ENCODE peak calls at places on chromosome 6, in nine cellular contexts. T, J, N, M, R, L, I, H and S are unnamed samples.

GRCh38 chr6:132445201-132445951 is 44.1 kb upstream of the MOXD1 start:
- DNase-seq in T (no peak), J (no peak), N (peak), M (no peak), R (no peak), L (no peak), I (no peak), H (no peak), S (no peak)

GRCh38 chr6:138162104-138162946 is 586 bp downstream of the ARFGEF3 start:
- DNase-seq in T (no peak), J (peak), N (peak), M (no peak), R (no peak), L (peak), I (no peak), H (peak), S (no peak)

GRCh38 chr6:3455121-3455489 is 1.7 kb downstream of the SLC22A23 start:
- DNase-seq in T (no peak), J (no peak), N (no peak), M (no peak), R (peak), L (no peak), I (no peak), H (peak), S (peak)

GRCh38 chr6:27532820-27533538 is 60.1 kb upstream of the ZNF184 start:
- DNase-seq in T (no peak), J (no peak), N (peak), M (no peak), R (no peak), L (no peak), I (no peak), H (peak), S (no peak)

GRCh38 chr6:75217203-75217602 is 11.3 kb upstream of the COL12A1 start:
- DNase-seq in T (no peak), J (no peak), N (peak), M (no peak), R (no peak), L (no peak), I (no peak), H (no peak), S (no peak)

GRCh38 chr6:35787266-35788218 is 6.7 kb downstream of the CLPSL1 start:
- DNase-seq in T (no peak), J (no peak), N (no peak), M (no peak), R (no peak), L (peak), I (no peak), H (no peak), S (no peak)

GRCh38 chr6:69421986-69422385 is 374.8 kb downstream of the LMBRD1 start:
- DNase-seq in T (no peak), J (no peak), N (no peak), M (no peak), R (no peak), L (no peak), I (no peak), H (no peak), S (no peak)

GRCh38 chr6:9197726-9198125 is 762.4 kb upstream of the SLC35B3 start:
- DNase-seq in T (no peak), J (no peak), N (no peak), M (no peak), R (no peak), L (no peak), I (no peak), H (no peak), S (no peak)

GRCh38 chr6:125533710-125534397 is 215.6 kb upstream of the HEY2 start:
- DNase-seq in T (no peak), J (peak), N (no peak), M (no peak), R (no peak), L (no peak), I (no peak), H (peak), S (no peak)

GRCh38 chr6:138088307-138088744 is 18.9 kb downstream of the PERP start:
- DNase-seq in T (no peak), J (no peak), N (peak), M (no peak), R (no peak), L (no peak), I (peak), H (peak), S (no peak)

GRCh38 chr6:109961666-109962065 is 16.4 kb upstream of the GPR6 start:
- DNase-seq in T (no peak), J (no peak), N (peak), M (no peak), R (no peak), L (no peak), I (no peak), H (no peak), S (no peak)

GRCh38 chr6:158752613-158753012 is 66.6 kb downstream of the EZR start:
- DNase-seq in T (no peak), J (no peak), N (no peak), M (no peak), R (no peak), L (no peak), I (no peak), H (peak), S (no peak)

GRCh38 chr6:152259234-152259633 is 377.9 kb downstream of the SYNE1 start:
- DNase-seq in T (no peak), J (no peak), N (no peak), M (no peak), R (no peak), L (no peak), I (no peak), H (no peak), S (no peak)

GRCh38 chr6:34223381-34223963 is 13.2 kb upstream of the HMGA1 start:
- DNase-seq in T (no peak), J (no peak), N (no peak), M (peak), R (no peak), L (no peak), I (no peak), H (peak), S (no peak)

GRCh38 chr6:73309534-73309783 is 44.6 kb downstream of the DPPA5 start:
- DNase-seq in T (no peak), J (no peak), N (no peak), M (no peak), R (no peak), L (no peak), I (no peak), H (no peak), S (no peak)